ENCODE peak calls at places on chromosomes 6 and 20, in five cellular contexts. U is GM23338, M is PC-3, O is left lung, P is HFF-Myc. N is an unnamed sample.

GRCh38 chr6:46850781-46851180 is 57.6 kb downstream of the MEP1A start:
- DNase-seq in U (no peak), M (peak), O (no peak), P (no peak), N (no peak)

GRCh38 chr6:37531026-37531425 is 31.3 kb upstream of the CCDC167 start:
- DNase-seq in U (no peak), M (peak), O (no peak), P (no peak), N (no peak)

GRCh38 chr6:20575125-20575524 is 40.9 kb downstream of the CDKAL1 start:
- DNase-seq in U (no peak), M (no peak), O (no peak), P (no peak), N (no peak)

GRCh38 chr6:43083041-43083669 is 7.0 kb downstream of the PTK7 start:
- DNase-seq in U (no peak), M (no peak), O (no peak), P (no peak), N (no peak)

GRCh38 chr6:149961728-149962425 is 1.9 kb upstream of the ULBP1 start:
- DNase-seq in U (peak), M (peak), O (no peak), P (no peak), N (no peak)

GRCh38 chr20:25081065-25081729 is 744 bp downstream of the VSX1 start:
- DNase-seq in U (peak), M (no peak), O (no peak), P (no peak), N (no peak)

GRCh38 chr20:52847029-52847660 is 125.0 kb upstream of the TSHZ2 start:
- DNase-seq in U (no peak), M (no peak), O (no peak), P (no peak), N (no peak)

GRCh38 chr6:55449219-55449618 is 122.0 kb downstream of the GFRAL start:
- DNase-seq in U (peak), M (peak), O (no peak), P (no peak), N (no peak)

GRCh38 chr20:51326241-51326819 is 216.2 kb downstream of the NFATC2 start:
- DNase-seq in U (peak), M (no peak), O (no peak), P (no peak), N (no peak)

GRCh38 chr6:98054453-98054852 is 771.4 kb upstream of the MMS22L start:
- DNase-seq in U (peak), M (peak), O (no peak), P (no peak), N (no peak)

GRCh38 chr6:33418690-33419291 is 884 bp upstream of the CUTA start:
- DNase-seq in U (peak), M (no peak), O (no peak), P (no peak), N (no peak)
- H3K4me3 ChIP-seq in U (peak), M (peak), O (peak), P (peak), N (peak)

DNA sequence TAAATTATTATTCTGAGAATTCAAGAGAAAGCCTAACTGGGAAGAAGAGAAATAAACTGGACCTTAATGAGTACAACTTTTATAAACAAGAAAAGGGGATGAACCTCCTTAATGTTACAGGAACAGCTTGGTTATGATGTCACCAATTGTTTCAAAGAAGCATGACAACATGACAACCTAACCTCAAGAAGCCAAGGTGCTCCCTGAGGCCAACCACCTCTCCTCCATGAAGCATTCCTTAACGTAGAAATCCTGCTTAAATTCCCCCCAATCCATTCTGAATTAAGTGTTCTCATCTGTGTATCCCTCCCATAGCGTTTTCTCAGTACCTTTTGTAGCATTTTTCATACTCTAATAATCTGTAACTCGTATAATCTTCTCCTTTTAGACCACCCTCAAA is 1.7 kb downstream of the HBS1L start:
- DNase-seq in U (no peak), M (no peak), O (no peak), P (no peak), N (no peak)
- H3K4me3 ChIP-seq in U (peak), M (peak), O (no peak), P (peak), N (no peak)

GRCh38 chr6:26502169-26502568 is 2.1 kb downstream of the BTN1A1 start:
- DNase-seq in U (no peak), M (peak), O (no peak), P (no peak), N (no peak)
- H3K4me3 ChIP-seq in U (peak), M (no peak), O (no peak), P (no peak), N (no peak)

GRCh38 chr6:163459536-163459935 is 45.0 kb downstream of the QKI start:
- DNase-seq in U (no peak), M (no peak), O (no peak), P (no peak), N (no peak)

GRCh38 chr6:163461696-163462095 is 47.2 kb downstream of the QKI start:
- DNase-seq in U (no peak), M (no peak), O (no peak), P (no peak), N (no peak)

GRCh38 chr6:163459007-163459406 is 44.5 kb downstream of the QKI start:
- DNase-seq in U (peak), M (no peak), O (no peak), P (no peak), N (no peak)

GRCh38 chr6:163457637-163458561 is 43.4 kb downstream of the QKI start:
- DNase-seq in U (peak), M (peak), O (no peak), P (peak), N (peak)

GRCh38 chr6:163460307-163460782 is 45.8 kb downstream of the QKI start:
- DNase-seq in U (no peak), M (no peak), O (no peak), P (no peak), N (no peak)
- H3K4me3 ChIP-seq in U (no peak), M (no peak), O (peak), P (no peak), N (peak)

N was measured in adrenal gland.